ENCODE peak calls at places on chromosomes 3 and 15, in six cellular contexts. O is omental fat pad, H is astrocyte of the spinal cord, K is D721Med, T is right lobe of liver, D is heart left ventricle. U is an unnamed sample.

GRCh38 chr3:177478170-177478859 is 281.0 kb upstream of the TBL1XR1 start:
- DNase-seq in O (no peak), H (peak; percentile 100), K (no peak), T (peak; percentile 54), D (peak; percentile 40), U (no peak)

GRCh38 chr3:157376596-157377300 is 59.9 kb upstream of the PTX3 start:
- DNase-seq in O (no peak), H (no peak), K (no peak), T (no peak), D (no peak), U (no peak)

GRCh38 chr15:63595688-63596087 is 1.5 kb upstream of the FBXL22 start:
- DNase-seq in O (no peak), H (no peak), K (no peak), T (no peak), D (no peak), U (no peak)

GRCh38 chr15:39281094-39281493 is 299.8 kb upstream of the THBS1 start:
- DNase-seq in O (no peak), H (peak; percentile 84), K (no peak), T (no peak), D (no peak), U (no peak)

GRCh38 chr15:75100679-75101078 is 77.3 kb downstream of the PPCDC start:
- DNase-seq in O (no peak), H (no peak), K (no peak), T (no peak), D (no peak), U (no peak)

GRCh38 chr3:143192193-143192592 is 72.6 kb downstream of the CHST2 start:
- DNase-seq in O (no peak), H (no peak), K (no peak), T (no peak), D (no peak), U (no peak)

GRCh38 chr3:128794067-128794768 is 68.2 kb downstream of the RAB7A start:
- DNase-seq in O (no peak), H (peak; percentile 86), K (no peak), T (no peak), D (no peak), U (no peak)

GRCh38 chr3:146160964-146161724 is at the start of gene PLOD2:
- DNase-seq in O (peak; percentile 29), H (peak; percentile 91), K (peak; percentile 59), T (peak; percentile 90), D (peak; percentile 77), U (peak; percentile 96)

GRCh38 chr15:72155021-72155621 is 36.9 kb downstream of the SENP8 start:
- DNase-seq in O (peak; percentile 36), H (peak; percentile 13), K (no peak), T (peak; percentile 74), D (peak; percentile 63), U (no peak)

GRCh38 chr3:55489804-55490132 is 2.7 kb upstream of the WNT5A start:
- DNase-seq in O (no peak), H (peak; percentile 39), K (no peak), T (no peak), D (no peak), U (no peak)

GRCh38 chr3:56812749-56813655 is 11.3 kb upstream of the ARHGEF3 start:
- DNase-seq in O (no peak), H (peak; percentile 36), K (no peak), T (no peak), D (no peak), U (no peak)

GRCh38 chr3:98343647-98344507 is 9.8 kb upstream of the OR5K4 start:
- DNase-seq in O (no peak), H (peak; percentile 5), K (no peak), T (no peak), D (no peak), U (no peak)

GRCh38 chr3:55662683-55663082 is 175.6 kb upstream of the WNT5A start:
- DNase-seq in O (no peak), H (peak; percentile 55), K (no peak), T (no peak), D (no peak), U (no peak)

GRCh38 chr15:93072440-93073394 is 16.3 kb downstream of the RGMA start:
- DNase-seq in O (no peak), H (peak; percentile 70), K (peak; percentile 58), T (no peak), D (peak; percentile 89), U (no peak)

GRCh38 chr3:8499181-8499611 is 2.4 kb upstream of the LMCD1 start:
- DNase-seq in O (no peak), H (peak; percentile 72), K (no peak), T (peak; percentile 52), D (no peak), U (no peak)

GRCh38 chr15:71599404-71600225 is 210.7 kb upstream of the NR2E3 start:
- DNase-seq in O (no peak), H (peak; percentile 41), K (no peak), T (no peak), D (peak; percentile 37), U (no peak)

GRCh38 chr3:186989429-186989828 is 59.1 kb downstream of the ST6GAL1 start:
- DNase-seq in O (no peak), H (no peak), K (no peak), T (peak; percentile 84), D (no peak), U (no peak)

GRCh38 chr3:44208568-44208967 is 33.1 kb upstream of the TOPAZ1 start:
- DNase-seq in O (no peak), H (peak; percentile 23), K (no peak), T (no peak), D (no peak), U (no peak)

GRCh38 chr15:78065284-78065872 is 12.1 kb downstream of the TBC1D2B start:
- DNase-seq in O (no peak), H (peak; percentile 98), K (no peak), T (peak; percentile 93), D (peak; percentile 42), U (no peak)

GRCh38 chr15:68032672-68033071 is 21.4 kb upstream of the PIAS1 start:
- DNase-seq in O (no peak), H (no peak), K (no peak), T (peak; percentile 16), D (no peak), U (no peak)

GRCh38 chr3:33047842-33048834 is 48.8 kb downstream of the GLB1 start:
- DNase-seq in O (no peak), H (no peak), K (no peak), T (no peak), D (no peak), U (no peak)

GRCh38 chr15:81098349-81098748 is 35.7 kb upstream of the CFAP161 start:
- DNase-seq in O (no peak), H (no peak), K (no peak), T (no peak), D (no peak), U (no peak)

GRCh38 chr15:58038426-58039106 is 26.9 kb downstream of the ALDH1A2 start:
- DNase-seq in O (no peak), H (peak; percentile 70), K (no peak), T (peak; percentile 47), D (no peak), U (no peak)

GRCh38 chr3:186368164-186368563 is 6.1 kb upstream of the DGKG start:
- DNase-seq in O (no peak), H (no peak), K (no peak), T (no peak), D (no peak), U (no peak)

GRCh38 chr3:32239638-32240550 is 1.4 kb downstream of the CMTM8 start:
- DNase-seq in O (no peak), H (peak; percentile 40), K (no peak), T (peak; percentile 80), D (no peak), U (no peak)

GRCh38 chr15:31274496-31275330 is 51.9 kb upstream of the KLF13 start:
- DNase-seq in O (peak; percentile 2), H (no peak), K (no peak), T (peak; percentile 38), D (peak; percentile 15), U (no peak)

GRCh38 chr3:109927161-109927560 is 589.8 kb upstream of the DPPA4 start:
- DNase-seq in O (no peak), H (peak; percentile 98), K (no peak), T (no peak), D (no peak), U (no peak)

DNA sequence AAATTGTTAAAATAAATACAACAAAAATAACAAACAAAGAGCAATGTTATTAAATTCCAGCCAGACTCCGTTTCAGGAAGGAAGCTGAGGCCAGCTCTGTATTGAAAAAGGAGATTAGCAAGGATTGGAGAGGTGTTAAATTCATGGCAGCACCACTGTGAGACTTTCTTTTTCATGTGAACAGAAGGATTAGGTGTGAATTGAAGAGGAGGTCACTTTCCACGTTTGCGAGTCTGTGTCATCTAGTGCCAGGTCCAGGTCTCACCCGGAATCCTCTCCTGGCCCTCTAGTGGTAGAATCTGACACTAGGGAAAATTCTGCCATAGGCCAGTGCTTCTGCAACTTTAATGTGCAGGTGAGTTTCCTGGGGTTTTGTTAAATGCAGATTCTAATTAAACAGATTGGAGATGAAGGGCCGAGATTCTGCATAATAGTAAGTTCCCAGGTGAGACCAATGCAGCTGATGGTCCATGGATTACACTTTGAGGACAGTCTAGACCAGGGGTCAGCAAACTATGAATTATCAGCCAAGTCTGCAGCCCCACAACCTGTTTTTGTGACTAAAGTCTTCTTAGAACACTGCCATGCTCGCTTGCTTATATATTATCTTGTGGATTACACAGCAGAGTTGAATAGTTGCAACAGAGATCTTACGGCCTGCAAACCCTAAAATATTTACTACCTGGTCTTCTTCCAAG is 9.2 kb upstream of the SLC6A1 start:
- DNase-seq in O (no peak), H (peak; percentile 43), K (peak; percentile 69), T (peak; percentile 56), D (no peak), U (no peak)
- TF ChIP-seq CTCF in O (no peak), H (peak; percentile 91), K (peak; percentile 64), T (peak; percentile 75), D (peak; percentile 65), U (peak; percentile 86)

DNA sequence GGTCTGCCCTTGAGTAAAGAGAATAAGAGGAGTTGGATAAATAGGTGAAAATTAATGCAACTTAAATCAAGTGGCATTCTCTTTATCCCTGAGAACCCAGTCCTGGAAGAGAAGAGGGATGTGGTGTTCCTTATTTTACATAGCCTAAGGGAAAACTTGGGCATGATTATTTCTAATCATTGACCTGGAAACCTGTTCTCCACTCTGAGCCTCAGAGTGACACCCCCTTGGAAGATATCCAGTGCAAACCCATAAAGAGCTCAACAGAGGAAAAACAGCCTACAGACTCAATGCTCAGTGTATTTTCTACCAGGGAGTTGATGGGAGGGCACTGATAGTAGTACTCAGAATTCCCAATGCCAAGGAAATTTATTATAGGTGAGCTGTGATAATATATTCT is 22.0 kb downstream of the SLC15A2 start:
- DNase-seq in O (no peak), H (no peak), K (no peak), T (no peak), D (no peak), U (no peak)
- TF ChIP-seq CTCF in O (no peak), H (no peak), K (no peak), T (no peak), D (no peak), U (no peak)

DNA sequence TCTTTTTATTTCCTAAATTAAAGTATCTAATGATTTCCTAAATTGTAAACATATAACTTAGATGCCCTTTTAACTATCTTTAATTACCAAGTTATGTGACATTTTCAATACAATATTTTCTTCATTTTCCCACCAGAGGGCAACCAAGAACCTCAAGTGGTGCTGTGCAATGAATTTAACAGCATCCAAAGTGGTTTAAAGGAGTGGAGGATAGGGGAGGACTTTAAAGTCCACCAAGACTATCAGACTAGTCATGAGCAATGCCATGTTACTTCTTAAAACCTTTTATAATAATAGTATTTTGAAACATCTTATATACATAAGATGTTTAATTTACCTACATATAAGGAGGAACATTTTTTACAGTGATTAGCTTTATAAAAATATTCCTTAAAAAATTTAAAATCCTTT is 74.4 kb downstream of the DLG1 start:
- DNase-seq in O (no peak), H (peak; percentile 66), K (no peak), T (no peak), D (no peak), U (no peak)
- TF ChIP-seq CTCF in O (no peak), H (peak; percentile 52), K (peak; percentile 76), T (peak; percentile 59), D (peak; percentile 51), U (peak; percentile 94)

GRCh38 chr3:37243811-37244748 is 69.7 kb upstream of the LRRFIP2 start:
- DNase-seq in O (peak; percentile 65), H (peak; percentile 73), K (no peak), T (peak; percentile 88), D (peak; percentile 83), U (peak; percentile 93)
- TF ChIP-seq CTCF in O (no peak), H (no peak), K (no peak), T (no peak), D (no peak), U (peak; percentile 27)